ENCODE peak calls at places on chromosome 17, in nine cellular contexts. T is WTC11; H is GDM1; R is anterior cingulate cortex; I is A549; J is midbrain; C is stimulated activated CD4-positive, alpha-beta T cell treated with anti-CD3 and anti-CD28 coated beads, Interleukin-1b, Interleukin-23, amount 100 ng/mL, for 24 hours; N is effector memory CD8-positive, alpha-beta T cell; U is non-pigmented ciliary epithelial cell. Z is an unnamed sample.

GRCh38 chr17:44776628-44777393 is 18.0 kb downstream of the ADAM11 start:
- DNase-seq in U (no peak), H (no peak), J (no peak), N (no peak), T (no peak), R (no peak), C (no peak), I (no peak), Z (no peak)

GRCh38 chr17:50848039-50848438 is 12.7 kb downstream of the WFIKKN2 start:
- DNase-seq in C (no peak), U (no peak), N (no peak), R (no peak), T (no peak), I (no peak), H (no peak), J (no peak), Z (no peak)

GRCh38 chr17:17537311-17538099 is 41.3 kb upstream of the RASD1 start:
- DNase-seq in I (peak), R (no peak), T (no peak), H (no peak), U (no peak), N (no peak), J (no peak), C (no peak), Z (no peak)

GRCh38 chr17:43913584-43913983 is 6.2 kb upstream of the MPP2 start:
- DNase-seq in H (no peak), C (no peak), T (no peak), I (no peak), U (no peak), R (no peak), J (no peak), N (no peak), Z (no peak)

GRCh38 chr17:34378664-34379101 is 15.7 kb upstream of the CCL1 start:
- DNase-seq in T (no peak), R (no peak), I (no peak), N (no peak), H (peak), J (no peak), U (no peak), C (no peak), Z (no peak)

GRCh38 chr17:77601054-77601979 is 357.2 kb upstream of the TNRC6C start:
- DNase-seq in C (no peak), R (no peak), J (no peak), N (no peak), I (no peak), T (no peak), U (no peak), H (no peak), Z (no peak)

GRCh38 chr17:17849147-17849820 is 12.5 kb upstream of the SREBF1 start:
- DNase-seq in J (peak), R (no peak), I (no peak), N (peak), H (peak), C (peak), U (no peak), T (no peak), Z (no peak)

GRCh38 chr17:80212962-80213650 is 7.0 kb downstream of the SGSH start:
- DNase-seq in I (no peak), C (no peak), T (no peak), U (no peak), H (no peak), R (peak), N (no peak), J (no peak), Z (no peak)

GRCh38 chr17:29514792-29515191 is 52.0 kb downstream of the ABHD15 start:
- DNase-seq in N (no peak), C (no peak), T (no peak), J (no peak), U (no peak), R (no peak), I (no peak), H (no peak), Z (no peak)

GRCh38 chr17:66032082-66032712 is 159.7 kb downstream of the CEP112 start:
- DNase-seq in N (no peak), J (no peak), I (no peak), U (no peak), C (no peak), H (no peak), R (no peak), T (no peak), Z (no peak)

GRCh38 chr17:43713494-43714162 is 45.0 kb downstream of the SOST start:
- DNase-seq in U (no peak), C (no peak), J (no peak), R (peak), H (no peak), T (peak), I (no peak), N (no peak), Z (peak)

GRCh38 chr17:7576432-7576937 is 3.0 kb upstream of the CD68 start:
- DNase-seq in I (no peak), N (no peak), H (no peak), C (no peak), J (no peak), T (no peak), R (no peak), U (no peak), Z (no peak)

GRCh38 chr17:72362466-72363335 is 241.9 kb downstream of the SOX9 start:
- DNase-seq in U (no peak), I (peak), H (no peak), N (no peak), R (peak), J (no peak), C (no peak), T (no peak), Z (no peak)

GRCh38 chr17:58335779-58336455 is 7.3 kb upstream of the TSPOAP1 start:
- DNase-seq in J (no peak), C (peak), T (no peak), I (no peak), N (peak), H (peak), R (no peak), U (no peak), Z (no peak)

GRCh38 chr17:33435716-33436301 is 142.7 kb upstream of the ASIC2 start:
- DNase-seq in R (no peak), N (no peak), T (no peak), H (no peak), U (no peak), I (no peak), C (no peak), J (no peak), Z (no peak)

GRCh38 chr17:64460955-64461354 is 12.0 kb downstream of the MILR1 start:
- DNase-seq in C (no peak), R (no peak), U (no peak), N (no peak), H (no peak), J (no peak), T (no peak), I (no peak), Z (no peak)

GRCh38 chr17:35892091-35892637 is 12.0 kb upstream of the CCL5 start:
- DNase-seq in H (peak), U (no peak), J (no peak), N (peak), R (no peak), C (peak), I (peak), T (no peak), Z (no peak)

GRCh38 chr17:75965468-75965867 is 13.5 kb downstream of the ACOX1 start:
- DNase-seq in C (no peak), R (no peak), H (no peak), T (no peak), N (no peak), I (no peak), J (no peak), U (no peak), Z (no peak)

GRCh38 chr17:83055911-83056582 is 23.4 kb upstream of the METRNL start:
- DNase-seq in I (peak), R (no peak), C (no peak), H (no peak), J (no peak), N (no peak), T (no peak), U (peak), Z (peak)

GRCh38 chr17:5044630-5045029 is 9.4 kb upstream of the SLC52A1 start:
- DNase-seq in U (no peak), C (no peak), I (no peak), R (no peak), T (no peak), N (no peak), J (no peak), H (no peak), Z (no peak)

GRCh38 chr17:62689441-62690167 is 62.1 kb downstream of the MRC2 start:
- DNase-seq in H (no peak), J (no peak), R (no peak), U (no peak), I (no peak), T (no peak), N (no peak), C (no peak), Z (no peak)

GRCh38 chr17:74354123-74354522 is 7.5 kb downstream of the BTBD17 start:
- DNase-seq in N (peak), I (peak), R (no peak), J (no peak), H (peak), T (peak), C (peak), U (no peak), Z (no peak)

GRCh38 chr17:40496170-40496569 is 5.3 kb downstream of the TNS4 start:
- DNase-seq in R (no peak), C (no peak), I (no peak), N (no peak), T (no peak), H (no peak), J (no peak), U (no peak), Z (no peak)

GRCh38 chr17:66427134-66427533 is 124.7 kb downstream of the PRKCA start:
- DNase-seq in C (no peak), H (no peak), I (no peak), U (no peak), N (no peak), J (no peak), R (no peak), T (no peak), Z (no peak)

GRCh38 chr17:58913971-58914769 is 158.5 kb downstream of the PPM1E start:
- DNase-seq in U (no peak), R (no peak), I (peak), T (no peak), N (no peak), H (no peak), J (no peak), C (no peak), Z (no peak)

GRCh38 chr17:83128306-83129240 is 49.2 kb downstream of the METRNL start:
- DNase-seq in H (no peak), C (no peak), N (no peak), U (no peak), J (no peak), T (no peak), R (no peak), I (no peak), Z (no peak)

GRCh38 chr17:4658478-4659305 is 17.2 kb upstream of the ALOX15 start:
- DNase-seq in R (no peak), C (no peak), U (peak), I (no peak), T (no peak), H (no peak), N (no peak), J (no peak), Z (no peak)